ENCODE peak calls at places on chromosomes 4 and X, in ten cellular contexts. T is stomach, B is esophagus muscularis mucosa, C is ovary, D is transverse colon, H is H1, G is suprapubic skin, M is tibial nerve, V is sigmoid colon, F is SK-N-SH. E is an unnamed sample.

GRCh38 chr4:42965326-42965725 is 72.8 kb downstream of the GRXCR1 start:
- DNase-seq in B (no peak), T (no peak), F (peak), V (no peak), G (no peak), M (no peak), C (no peak), H (no peak), D (no peak), E (no peak)

GRCh38 chr4:145196747-145197146 is 16.4 kb upstream of the OTUD4 start:
- DNase-seq in B (no peak), H (no peak), C (no peak), T (no peak), D (no peak), F (peak), M (no peak), G (no peak), V (no peak), E (no peak)

GRCh38 chr4:187436251-187436650 is 559.3 kb upstream of the ZFP42 start:
- DNase-seq in C (no peak), V (no peak), D (no peak), G (no peak), M (no peak), F (no peak), H (no peak), T (no peak), B (no peak), E (no peak)

GRCh38 chr4:185467101-185467500 is 4.4 kb downstream of the CCDC110 start:
- DNase-seq in G (no peak), D (no peak), M (no peak), T (no peak), B (no peak), F (no peak), H (no peak), V (no peak), C (no peak), E (no peak)

GRCh38 chr4:4991541-4992099 is 27.6 kb downstream of the CYTL1 start:
- DNase-seq in M (no peak), B (peak), V (peak), G (no peak), F (no peak), C (no peak), H (no peak), D (no peak), T (no peak), E (no peak)

GRCh38 chr4:87081826-87082225 is 138.6 kb downstream of the KLHL8 start:
- DNase-seq in M (no peak), H (no peak), B (no peak), D (no peak), G (no peak), C (no peak), V (no peak), T (no peak), F (no peak), E (no peak)

GRCh38 chr4:86307432-86307831 is 52.4 kb downstream of the MAPK10 start:
- DNase-seq in T (no peak), G (no peak), B (no peak), D (no peak), C (no peak), F (no peak), H (no peak), V (no peak), M (no peak), E (no peak)

GRCh38 chr4:100190643-100191600 is 654 bp upstream of the DDIT4L start:
- DNase-seq in T (no peak), C (peak), B (no peak), H (no peak), M (no peak), D (no peak), G (no peak), V (no peak), F (no peak), E (no peak)

GRCh38 chr4:1057403-1057745 is 45.9 kb downstream of the FGFRL1 start:
- DNase-seq in B (no peak), G (peak), C (no peak), T (no peak), D (no peak), F (no peak), H (no peak), V (peak), M (no peak), E (no peak)

GRCh38 chrX:11119295-11119943 is 8.3 kb downstream of the HCCS start:
- DNase-seq in H (no peak), G (no peak), V (no peak), C (no peak), F (no peak), M (no peak), D (no peak), T (no peak), B (no peak), E (no peak)

GRCh38 chrX:148536961-148537360 is 36.5 kb downstream of the AFF2 start:
- DNase-seq in M (no peak), B (no peak), H (no peak), D (no peak), C (no peak), V (no peak), F (no peak), G (no peak), T (no peak), E (no peak)

GRCh38 chrX:107565916-107566602 is 62.3 kb upstream of the PRPS1 start:
- DNase-seq in F (peak), M (no peak), G (no peak), H (no peak), T (peak), D (no peak), V (no peak), B (no peak), C (no peak), E (peak)

GRCh38 chr4:113300384-113301011 is 251.0 kb downstream of the ANK2 start:
- DNase-seq in T (no peak), G (no peak), D (no peak), H (no peak), B (no peak), C (no peak), M (peak), V (no peak), F (no peak), E (peak)

GRCh38 chr4:76589872-76590846 is 155.1 kb downstream of the SHROOM3 start:
- DNase-seq in F (peak), B (no peak), H (peak), D (peak), T (peak), M (no peak), G (no peak), V (no peak), C (no peak), E (peak)

GRCh38 chr4:16269742-16270522 is 43.7 kb upstream of the TAPT1 start:
- DNase-seq in C (no peak), M (peak), V (no peak), T (no peak), B (no peak), F (no peak), H (no peak), D (no peak), G (no peak), E (no peak)
- TF ChIP-seq EP300 in C (no peak), M (no peak), V (no peak), T (no peak), B (no peak), F (no peak), H (no peak), D (no peak), G (no peak), E (no peak)

DNA sequence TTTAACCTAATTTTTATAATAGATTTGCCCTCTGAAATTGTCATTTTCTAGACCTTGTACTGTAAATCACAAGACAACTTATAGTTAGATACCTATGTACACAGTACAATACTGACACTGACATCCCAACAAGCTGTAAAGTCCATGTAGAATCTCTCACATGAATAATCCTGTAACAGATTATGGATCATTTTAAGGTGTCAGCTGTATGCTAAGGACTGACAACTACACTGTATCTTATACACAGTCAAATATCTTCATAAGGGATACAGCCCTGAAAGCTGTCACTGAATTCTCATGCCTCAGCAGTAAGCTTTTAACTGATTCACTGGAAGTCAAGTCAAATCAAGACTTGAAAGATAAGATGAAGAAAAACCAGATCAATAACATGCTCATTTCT is 612.2 kb downstream of the PCDH18 start:
- DNase-seq in M (no peak), G (no peak), D (no peak), B (no peak), F (no peak), H (no peak), C (no peak), V (no peak), T (no peak), E (no peak)
- TF ChIP-seq EP300 in M (no peak), G (no peak), D (no peak), B (no peak), F (no peak), H (no peak), C (no peak), V (no peak), T (no peak), E (no peak)

GRCh38 chr4:26905172-26905571 is 44.5 kb downstream of the STIM2 start:
- DNase-seq in G (no peak), V (no peak), H (no peak), D (no peak), C (no peak), B (no peak), M (no peak), T (no peak), F (no peak), E (no peak)

GRCh38 chr4:26899991-26900390 is 39.4 kb downstream of the STIM2 start:
- DNase-seq in F (no peak), M (no peak), B (no peak), D (no peak), G (no peak), H (no peak), C (no peak), T (no peak), V (no peak), E (no peak)

GRCh38 chr4:26896636-26897035 is 36.0 kb downstream of the STIM2 start:
- DNase-seq in D (no peak), M (no peak), C (no peak), F (no peak), B (no peak), T (no peak), G (no peak), H (no peak), V (no peak), E (no peak)

DNA sequence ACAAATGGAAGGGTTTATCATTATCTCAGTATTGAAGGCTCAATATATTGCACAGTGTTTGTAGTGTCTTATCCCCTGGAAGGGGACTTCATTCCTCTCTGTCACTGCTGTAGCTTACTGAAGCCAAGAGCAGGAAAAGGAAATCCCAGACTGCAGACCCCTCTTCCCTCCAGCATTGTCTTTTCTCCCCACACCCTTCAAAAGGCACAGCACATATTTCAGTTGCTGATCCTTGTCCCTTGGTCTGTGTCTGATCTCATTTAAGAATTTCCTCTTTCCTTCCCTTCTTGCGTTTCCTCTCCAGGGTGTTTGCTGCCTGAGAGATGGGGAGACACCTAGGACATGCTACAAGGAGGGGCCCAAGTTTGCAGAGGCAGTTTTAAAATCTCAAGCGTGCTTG is 40.1 kb downstream of the STIM2 start:
- DNase-seq in B (no peak), T (no peak), M (no peak), D (no peak), C (no peak), G (no peak), V (no peak), F (no peak), H (no peak), E (no peak)
- TF ChIP-seq EP300 in B (no peak), T (no peak), M (no peak), D (no peak), C (no peak), G (no peak), V (no peak), F (no peak), H (no peak), E (no peak)

GRCh38 chrX:12383196-12383595 is 244.9 kb downstream of the FRMPD4 start:
- DNase-seq in G (no peak), H (no peak), F (peak), V (no peak), T (no peak), M (no peak), B (no peak), D (no peak), C (no peak), E (peak)
- TF ChIP-seq EP300 in G (no peak), H (no peak), F (no peak), V (no peak), T (no peak), M (no peak), B (no peak), D (no peak), C (no peak), E (no peak)

DNA sequence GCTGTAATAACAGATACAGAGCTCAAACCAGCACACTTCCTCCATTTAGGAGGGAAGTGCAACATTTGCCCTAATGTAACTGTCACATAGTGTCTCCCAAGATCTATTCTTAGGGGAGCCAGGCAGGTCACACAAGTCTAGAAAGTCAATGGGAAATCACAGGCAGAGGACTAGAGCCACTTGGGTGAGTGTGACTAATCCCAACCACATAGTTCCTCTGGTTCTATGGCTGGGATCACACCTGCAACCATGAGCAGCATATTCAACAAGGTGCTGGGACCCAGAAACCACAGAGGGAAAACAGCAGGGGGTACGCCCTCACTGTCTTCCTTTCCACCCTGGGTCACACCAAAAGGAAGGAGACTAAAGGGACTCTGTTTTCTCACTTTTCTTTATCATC is 66.8 kb upstream of the TACR3 start:
- DNase-seq in F (no peak), C (no peak), V (no peak), T (no peak), D (no peak), H (no peak), B (no peak), G (no peak), M (no peak), E (no peak)
- TF ChIP-seq EP300 in F (no peak), C (no peak), V (no peak), T (no peak), D (no peak), H (no peak), B (no peak), G (no peak), M (no peak), E (no peak)

GRCh38 chrX:136752796-136753195 is 27.9 kb downstream of the ARHGEF6 start:
- DNase-seq in B (no peak), H (no peak), T (no peak), V (no peak), C (no peak), F (no peak), M (no peak), G (no peak), D (no peak), E (no peak)
- TF ChIP-seq EP300 in B (no peak), H (no peak), T (no peak), V (no peak), C (no peak), F (no peak), M (no peak), G (no peak), D (no peak), E (no peak)